ENCODE peak calls at places on chromosomes 5 and 9, in four cellular contexts. C is HepG2, N is K562, J is H1. A is an unnamed sample.

GRCh38 chr9:126053913-126054312 is 272.7 kb upstream of the MVB12B start:
- DNase-seq in C (no peak), N (no peak), J (no peak), A (no peak)

GRCh38 chr9:33524431-33524947 is 438 bp downstream of the ANKRD18B start:
- DNase-seq in C (no peak), N (peak), J (peak), A (no peak)

GRCh38 chr5:16457853-16458252 is 7.7 kb downstream of the ZNF622 start:
- DNase-seq in C (no peak), N (no peak), J (no peak), A (no peak)

GRCh38 chr5:94192658-94193391 is 425.6 kb downstream of the KIAA0825 start:
- DNase-seq in C (no peak), N (no peak), J (no peak), A (no peak)

GRCh38 chr9:35114921-35115341 is 731 bp downstream of the ATOSB start:
- DNase-seq in C (no peak), N (peak), J (peak), A (peak)

GRCh38 chr9:101514056-101514455 is 19.6 kb upstream of the RNF20 start:
- DNase-seq in C (no peak), N (no peak), J (no peak), A (no peak)

GRCh38 chr5:113020461-113021273 is 44.1 kb downstream of the DCP2 start:
- DNase-seq in C (peak), N (no peak), J (no peak), A (no peak)

GRCh38 chr9:83432104-83432627 is 106.0 kb downstream of the FRMD3 start:
- DNase-seq in C (peak), N (no peak), J (peak), A (no peak)

GRCh38 chr5:141945511-141946024 is 12.4 kb downstream of the PCDH12 start:
- DNase-seq in C (no peak), N (no peak), J (peak), A (no peak)

GRCh38 chr5:67206381-67207328 is 10.1 kb upstream of the CD180 start:
- DNase-seq in C (peak), N (peak), J (no peak), A (no peak)

GRCh38 chr5:132510076-132510475 is 19.5 kb upstream of the IRF1 start:
- DNase-seq in C (no peak), N (no peak), J (no peak), A (no peak)

GRCh38 chr9:137458194-137459146 is 664 bp downstream of the NSMF start:
- DNase-seq in C (no peak), N (no peak), J (no peak), A (no peak)

GRCh38 chr9:124385623-124386022 is 29.6 kb downstream of the PSMB7 start:
- DNase-seq in C (no peak), N (no peak), J (no peak), A (no peak)

GRCh38 chr9:110089681-110090370 is 118.1 kb downstream of the C9orf152 start:
- DNase-seq in C (peak), N (no peak), J (no peak), A (no peak)

GRCh38 chr5:144448457-144448856 is 277.8 kb downstream of the KCTD16 start:
- DNase-seq in C (no peak), N (no peak), J (no peak), A (no peak)

GRCh38 chr5:146919304-146919703 is 40.7 kb upstream of the PPP2R2B start:
- DNase-seq in C (no peak), N (no peak), J (no peak), A (no peak)

GRCh38 chr9:22134390-22134789 is 125.3 kb upstream of the CDKN2B start:
- DNase-seq in C (no peak), N (no peak), J (no peak), A (no peak)

GRCh38 chr5:144121577-144121976 is 48.9 kb downstream of the YIPF5 start:
- DNase-seq in C (no peak), N (no peak), J (no peak), A (no peak)

GRCh38 chr5:14665949-14666741 is 1.6 kb downstream of the OTULIN start:
- DNase-seq in C (peak), N (peak), J (no peak), A (no peak)

GRCh38 chr5:119322948-119323629 is 32.7 kb upstream of the TNFAIP8 start:
- DNase-seq in C (no peak), N (peak), J (no peak), A (no peak)

GRCh38 chr5:33313150-33313549 is 127.6 kb upstream of the TARS1 start:
- DNase-seq in C (no peak), N (peak), J (no peak), A (no peak)

GRCh38 chr9:89993678-89994630 is 389.1 kb downstream of the GADD45G start:
- DNase-seq in C (peak), N (no peak), J (no peak), A (peak)

GRCh38 chr5:87850843-87851242 is 417.8 kb downstream of the TMEM161B start:
- DNase-seq in C (no peak), N (no peak), J (no peak), A (no peak)

GRCh38 chr5:109714592-109714991 is 24.9 kb downstream of the MAN2A1 start:
- DNase-seq in C (no peak), N (peak), J (no peak), A (no peak)

GRCh38 chr5:124057815-124058231 is 545.8 kb downstream of the CSNK1G3 start:
- DNase-seq in C (no peak), N (no peak), J (no peak), A (no peak)

GRCh38 chr5:169165052-169165451 is 135.9 kb downstream of the SLIT3 start:
- DNase-seq in C (no peak), N (no peak), J (no peak), A (no peak)

GRCh38 chr5:107012371-107012770 is 658.4 kb downstream of the EFNA5 start:
- DNase-seq in C (no peak), N (no peak), J (no peak), A (no peak)
- TF ChIP-seq GABPA in C (no peak), N (no peak), J (no peak), A (no peak)

GRCh38 chr9:98247826-98248657 is 7.4 kb downstream of the TBC1D2 start:
- DNase-seq in C (no peak), N (no peak), J (no peak), A (no peak)

GRCh38 chr9:98253563-98253962 is 1.9 kb downstream of the TBC1D2 start:
- DNase-seq in C (no peak), N (no peak), J (no peak), A (no peak)

GRCh38 chr9:98249774-98250173 is 5.7 kb downstream of the TBC1D2 start:
- DNase-seq in C (no peak), N (no peak), J (no peak), A (no peak)

GRCh38 chr9:98251554-98251953 is 3.9 kb downstream of the TBC1D2 start:
- DNase-seq in C (no peak), N (no peak), J (no peak), A (no peak)

GRCh38 chr9:98248737-98249474 is 6.5 kb downstream of the TBC1D2 start:
- DNase-seq in C (no peak), N (peak), J (no peak), A (peak)
- TF ChIP-seq POLR2AphosphoS5 in C (no peak), N (peak), J (no peak), A (peak)

GRCh38 chr9:129451089-129451656 is 169.7 kb downstream of the C9orf50 start:
- DNase-seq in C (no peak), N (no peak), J (no peak), A (no peak)
- H3K27ac ChIP-seq in C (no peak), N (no peak), J (no peak), A (no peak)

DNA sequence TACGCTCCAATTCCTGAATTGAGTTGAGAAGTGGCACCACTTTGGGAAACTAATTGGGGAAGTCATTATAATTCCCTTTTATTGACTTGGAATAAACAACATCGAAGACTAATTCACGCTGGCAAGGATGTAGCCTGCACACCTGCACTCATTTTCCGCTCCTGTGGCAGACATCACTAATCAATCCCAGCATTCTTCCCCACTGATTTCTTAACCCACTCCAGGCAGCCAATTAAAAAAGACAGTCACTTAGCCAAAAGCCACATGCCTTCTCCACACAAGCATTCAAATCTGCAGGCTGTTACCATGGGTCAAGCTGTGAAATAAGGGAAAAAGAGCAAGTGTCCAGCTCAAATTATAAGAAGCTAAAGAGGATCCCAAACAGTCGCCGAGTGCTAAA is 68.2 kb upstream of the HRH2 start:
- DNase-seq in C (no peak), N (no peak), J (no peak), A (no peak)
- TF ChIP-seq GABPA in C (no peak), N (no peak), J (no peak), A (no peak)